ENCODE peak calls at places on chromosomes 5 and 9, in eight cellular contexts. One of them, this sample, is unnamed.
A peak's percentile ranks its signal among the peaks of the same experiment; 100 is the strongest.

GRCh38 chr5:59097116-59097515 is 514.2 kb downstream of the RAB3C start:
- DNase-seq in KBM-7: no peak
- DNase-seq in GM23248: peak; percentile 22
- DNase-seq in AG04449: no peak
- DNase-seq in HFF-Myc: no peak
- DNase-seq in stimulated activated naive CD8-positive, alpha-beta T cell treated with anti-CD3 and anti-CD28 coated beads, Interleukin-15, amount 100 ng/mL, for 72 hours: no peak
- DNase-seq in OCI-LY7: no peak
- DNase-seq in amniotic stem cell: no peak
- DNase-seq in this sample: no peak

GRCh38 chr5:107601076-107601475 is 69.7 kb downstream of the EFNA5 start:
- DNase-seq in GM23248: no peak
- DNase-seq in stimulated activated naive CD8-positive, alpha-beta T cell treated with anti-CD3 and anti-CD28 coated beads, Interleukin-15, amount 100 ng/mL, for 72 hours: no peak
- DNase-seq in amniotic stem cell: no peak
- DNase-seq in AG04449: no peak
- DNase-seq in OCI-LY7: no peak
- DNase-seq in HFF-Myc: no peak
- DNase-seq in KBM-7: no peak
- DNase-seq in this sample: no peak

GRCh38 chr9:22483528-22484060 is 37.0 kb downstream of the DMRTA1 start:
- DNase-seq in GM23248: no peak
- DNase-seq in AG04449: no peak
- DNase-seq in HFF-Myc: no peak
- DNase-seq in stimulated activated naive CD8-positive, alpha-beta T cell treated with anti-CD3 and anti-CD28 coated beads, Interleukin-15, amount 100 ng/mL, for 72 hours: no peak
- DNase-seq in amniotic stem cell: no peak
- DNase-seq in OCI-LY7: no peak
- DNase-seq in KBM-7: no peak
- DNase-seq in this sample: no peak

GRCh38 chr5:154755361-154756202 is at the start of gene LARP1:
- DNase-seq in amniotic stem cell: no peak
- DNase-seq in OCI-LY7: peak; percentile 58
- DNase-seq in HFF-Myc: no peak
- DNase-seq in KBM-7: no peak
- DNase-seq in AG04449: no peak
- DNase-seq in GM23248: peak; percentile 67
- DNase-seq in stimulated activated naive CD8-positive, alpha-beta T cell treated with anti-CD3 and anti-CD28 coated beads, Interleukin-15, amount 100 ng/mL, for 72 hours: no peak
- DNase-seq in this sample: no peak

GRCh38 chr9:38172601-38173000 is 103.6 kb upstream of the SHB start:
- DNase-seq in KBM-7: no peak
- DNase-seq in OCI-LY7: no peak
- DNase-seq in amniotic stem cell: no peak
- DNase-seq in GM23248: no peak
- DNase-seq in stimulated activated naive CD8-positive, alpha-beta T cell treated with anti-CD3 and anti-CD28 coated beads, Interleukin-15, amount 100 ng/mL, for 72 hours: no peak
- DNase-seq in AG04449: no peak
- DNase-seq in HFF-Myc: no peak
- DNase-seq in this sample: no peak

GRCh38 chr5:127941646-127942045 is 141.9 kb upstream of the SLC12A2 start:
- DNase-seq in stimulated activated naive CD8-positive, alpha-beta T cell treated with anti-CD3 and anti-CD28 coated beads, Interleukin-15, amount 100 ng/mL, for 72 hours: no peak
- DNase-seq in KBM-7: no peak
- DNase-seq in GM23248: no peak
- DNase-seq in HFF-Myc: no peak
- DNase-seq in AG04449: no peak
- DNase-seq in OCI-LY7: no peak
- DNase-seq in amniotic stem cell: no peak
- DNase-seq in this sample: no peak

GRCh38 chr5:175741556-175741955 is 83.7 kb downstream of the HRH2 start:
- DNase-seq in stimulated activated naive CD8-positive, alpha-beta T cell treated with anti-CD3 and anti-CD28 coated beads, Interleukin-15, amount 100 ng/mL, for 72 hours: no peak
- DNase-seq in KBM-7: peak; percentile 44
- DNase-seq in GM23248: no peak
- DNase-seq in AG04449: no peak
- DNase-seq in HFF-Myc: no peak
- DNase-seq in amniotic stem cell: no peak
- DNase-seq in OCI-LY7: no peak
- DNase-seq in this sample: no peak

GRCh38 chr9:97735070-97735600 is 38.0 kb upstream of the XPA start:
- DNase-seq in GM23248: no peak
- DNase-seq in HFF-Myc: no peak
- DNase-seq in AG04449: no peak
- DNase-seq in amniotic stem cell: no peak
- DNase-seq in stimulated activated naive CD8-positive, alpha-beta T cell treated with anti-CD3 and anti-CD28 coated beads, Interleukin-15, amount 100 ng/mL, for 72 hours: no peak
- DNase-seq in KBM-7: no peak
- DNase-seq in OCI-LY7: no peak
- DNase-seq in this sample: no peak

GRCh38 chr9:73565833-73566465 is 414.3 kb downstream of the ANXA1 start:
- DNase-seq in HFF-Myc: no peak
- DNase-seq in KBM-7: no peak
- DNase-seq in amniotic stem cell: no peak
- DNase-seq in AG04449: no peak
- DNase-seq in GM23248: peak; percentile 13
- DNase-seq in stimulated activated naive CD8-positive, alpha-beta T cell treated with anti-CD3 and anti-CD28 coated beads, Interleukin-15, amount 100 ng/mL, for 72 hours: no peak
- DNase-seq in OCI-LY7: no peak
- DNase-seq in this sample: no peak

GRCh38 chr5:172082180-172082579 is 75.7 kb upstream of the FBXW11 start:
- DNase-seq in AG04449: no peak
- DNase-seq in GM23248: no peak
- DNase-seq in OCI-LY7: no peak
- DNase-seq in stimulated activated naive CD8-positive, alpha-beta T cell treated with anti-CD3 and anti-CD28 coated beads, Interleukin-15, amount 100 ng/mL, for 72 hours: no peak
- DNase-seq in KBM-7: no peak
- DNase-seq in HFF-Myc: no peak
- DNase-seq in amniotic stem cell: no peak
- DNase-seq in this sample: no peak

GRCh38 chr9:126591083-126591482 is 22.6 kb upstream of the LMX1B start:
- DNase-seq in OCI-LY7: peak; percentile 3
- DNase-seq in AG04449: no peak
- DNase-seq in GM23248: no peak
- DNase-seq in amniotic stem cell: no peak
- DNase-seq in HFF-Myc: no peak
- DNase-seq in KBM-7: no peak
- DNase-seq in stimulated activated naive CD8-positive, alpha-beta T cell treated with anti-CD3 and anti-CD28 coated beads, Interleukin-15, amount 100 ng/mL, for 72 hours: no peak
- DNase-seq in this sample: no peak

GRCh38 chr5:96875805-96876291 is 452 bp upstream of the ERAP2 start:
- DNase-seq in stimulated activated naive CD8-positive, alpha-beta T cell treated with anti-CD3 and anti-CD28 coated beads, Interleukin-15, amount 100 ng/mL, for 72 hours: no peak
- DNase-seq in HFF-Myc: no peak
- DNase-seq in OCI-LY7: peak; percentile 44
- DNase-seq in GM23248: peak; percentile 40
- DNase-seq in KBM-7: peak; percentile 58
- DNase-seq in amniotic stem cell: no peak
- DNase-seq in AG04449: no peak
- DNase-seq in this sample: no peak

GRCh38 chr5:96177303-96177869 is 215.7 kb upstream of the ELL2 start:
- DNase-seq in stimulated activated naive CD8-positive, alpha-beta T cell treated with anti-CD3 and anti-CD28 coated beads, Interleukin-15, amount 100 ng/mL, for 72 hours: no peak
- DNase-seq in AG04449: peak; percentile 31
- DNase-seq in OCI-LY7: no peak
- DNase-seq in HFF-Myc: peak; percentile 50
- DNase-seq in amniotic stem cell: peak; percentile 2
- DNase-seq in GM23248: peak; percentile 87
- DNase-seq in KBM-7: no peak
- DNase-seq in this sample: peak; percentile 62

GRCh38 chr9:117587263-117587662 is 116.9 kb upstream of the TLR4 start:
- DNase-seq in amniotic stem cell: no peak
- DNase-seq in HFF-Myc: no peak
- DNase-seq in AG04449: no peak
- DNase-seq in stimulated activated naive CD8-positive, alpha-beta T cell treated with anti-CD3 and anti-CD28 coated beads, Interleukin-15, amount 100 ng/mL, for 72 hours: no peak
- DNase-seq in OCI-LY7: no peak
- DNase-seq in KBM-7: no peak
- DNase-seq in GM23248: no peak
- DNase-seq in this sample: no peak

GRCh38 chr9:72844440-72844768 is 108.4 kb downstream of the ALDH1A1 start:
- DNase-seq in GM23248: no peak
- DNase-seq in OCI-LY7: no peak
- DNase-seq in HFF-Myc: no peak
- DNase-seq in AG04449: no peak
- DNase-seq in KBM-7: no peak
- DNase-seq in stimulated activated naive CD8-positive, alpha-beta T cell treated with anti-CD3 and anti-CD28 coated beads, Interleukin-15, amount 100 ng/mL, for 72 hours: no peak
- DNase-seq in amniotic stem cell: no peak
- DNase-seq in this sample: no peak

GRCh38 chr9:137055385-137056364 is 1.8 kb upstream of the ENTPD2 start:
- DNase-seq in HFF-Myc: peak; percentile 44
- DNase-seq in KBM-7: no peak
- DNase-seq in stimulated activated naive CD8-positive, alpha-beta T cell treated with anti-CD3 and anti-CD28 coated beads, Interleukin-15, amount 100 ng/mL, for 72 hours: no peak
- DNase-seq in GM23248: peak; percentile 53
- DNase-seq in amniotic stem cell: peak; percentile 34
- DNase-seq in AG04449: no peak
- DNase-seq in OCI-LY7: no peak
- DNase-seq in this sample: peak; percentile 94

GRCh38 chr5:21681906-21682305 is 1171.2 kb downstream of the CDH12 start:
- DNase-seq in GM23248: no peak
- DNase-seq in HFF-Myc: no peak
- DNase-seq in AG04449: no peak
- DNase-seq in OCI-LY7: no peak
- DNase-seq in stimulated activated naive CD8-positive, alpha-beta T cell treated with anti-CD3 and anti-CD28 coated beads, Interleukin-15, amount 100 ng/mL, for 72 hours: no peak
- DNase-seq in KBM-7: no peak
- DNase-seq in amniotic stem cell: no peak
- DNase-seq in this sample: peak; percentile 9

GRCh38 chr5:151156732-151157402 is 712 bp downstream of the ANXA6 start:
- DNase-seq in AG04449: no peak
- DNase-seq in KBM-7: peak; percentile 15
- DNase-seq in GM23248: peak; percentile 61
- DNase-seq in OCI-LY7: no peak
- DNase-seq in HFF-Myc: no peak
- DNase-seq in amniotic stem cell: no peak
- DNase-seq in stimulated activated naive CD8-positive, alpha-beta T cell treated with anti-CD3 and anti-CD28 coated beads, Interleukin-15, amount 100 ng/mL, for 72 hours: peak; percentile 33
- DNase-seq in this sample: no peak

GRCh38 chr5:175257128-175257846 is 186.7 kb downstream of the DRD1 start:
- DNase-seq in GM23248: no peak
- DNase-seq in KBM-7: no peak
- DNase-seq in HFF-Myc: no peak
- DNase-seq in AG04449: no peak
- DNase-seq in stimulated activated naive CD8-positive, alpha-beta T cell treated with anti-CD3 and anti-CD28 coated beads, Interleukin-15, amount 100 ng/mL, for 72 hours: no peak
- DNase-seq in OCI-LY7: no peak
- DNase-seq in amniotic stem cell: no peak
- DNase-seq in this sample: no peak

GRCh38 chr9:110078626-110079025 is 129.3 kb downstream of the C9orf152 start:
- DNase-seq in HFF-Myc: no peak
- DNase-seq in GM23248: no peak
- DNase-seq in AG04449: no peak
- DNase-seq in OCI-LY7: no peak
- DNase-seq in stimulated activated naive CD8-positive, alpha-beta T cell treated with anti-CD3 and anti-CD28 coated beads, Interleukin-15, amount 100 ng/mL, for 72 hours: no peak
- DNase-seq in KBM-7: no peak
- DNase-seq in amniotic stem cell: no peak
- DNase-seq in this sample: no peak

GRCh38 chr9:8730618-8731017 is 931.0 kb upstream of the DMAC1 start:
- DNase-seq in AG04449: no peak
- DNase-seq in stimulated activated naive CD8-positive, alpha-beta T cell treated with anti-CD3 and anti-CD28 coated beads, Interleukin-15, amount 100 ng/mL, for 72 hours: no peak
- DNase-seq in OCI-LY7: no peak
- DNase-seq in HFF-Myc: no peak
- DNase-seq in GM23248: no peak
- DNase-seq in amniotic stem cell: no peak
- DNase-seq in KBM-7: no peak
- DNase-seq in this sample: no peak

This sample was measured in fibroblast of the conjunctiva.